ENCODE peak calls at places on chromosomes 5 and 9, in four cellular contexts. S, B, T and R are unnamed samples.

GRCh38 chr5:79318935-79319614 is 83.1 kb downstream of the JMY start:
- DNase-seq in B (no peak), T (no peak), S (no peak), R (no peak)

GRCh38 chr9:98105006-98105405 is 14.0 kb downstream of the TRIM14 start:
- DNase-seq in B (no peak), T (no peak), S (no peak), R (no peak)

GRCh38 chr5:107359033-107359915 is 311.5 kb downstream of the EFNA5 start:
- DNase-seq in B (no peak), S (no peak), T (no peak), R (no peak)

GRCh38 chr5:127492854-127493738 is 24.3 kb upstream of the PRRC1 start:
- DNase-seq in S (no peak), B (peak), T (peak), R (no peak)

GRCh38 chr5:65722575-65723424 is 795 bp downstream of the NLN start:
- DNase-seq in B (no peak), T (peak), S (no peak), R (no peak)

GRCh38 chr5:40656766-40657165 is 22.9 kb upstream of the PTGER4 start:
- DNase-seq in T (no peak), S (no peak), B (no peak), R (no peak)

GRCh38 chr5:107633171-107633901 is 37.4 kb downstream of the EFNA5 start:
- DNase-seq in B (no peak), S (no peak), T (no peak), R (no peak)

GRCh38 chr9:72526901-72527800 is 5.7 kb downstream of the TMC1 start:
- DNase-seq in S (peak), T (peak), B (peak), R (peak)

GRCh38 chr5:61631438-61631941 is 299.4 kb downstream of the ZSWIM6 start:
- DNase-seq in T (peak), B (no peak), S (no peak), R (no peak)

GRCh38 chr5:79552984-79553383 is 39.0 kb upstream of the HOMER1 start:
- DNase-seq in B (no peak), T (no peak), S (no peak), R (no peak)

GRCh38 chr5:76046761-76047160 is 36.4 kb upstream of the SV2C start:
- DNase-seq in T (no peak), B (no peak), S (no peak), R (no peak)

GRCh38 chr5:82159014-82159413 is 119.1 kb downstream of the RPS23 start:
- DNase-seq in B (no peak), T (no peak), S (no peak), R (no peak)

GRCh38 chr5:175520321-175520720 is 42.0 kb downstream of the SFXN1 start:
- DNase-seq in T (no peak), B (no peak), S (no peak), R (no peak)

GRCh38 chr5:59893436-59894227 is at the start of gene PDE4D:
- DNase-seq in B (no peak), S (peak), T (peak), R (peak)

GRCh38 chr5:31664566-31664965 is 25.6 kb downstream of the PDZD2 start:
- DNase-seq in S (no peak), B (peak), T (peak), R (no peak)

GRCh38 chr5:96855041-96855872 is 21.0 kb upstream of the ERAP2 start:
- DNase-seq in T (no peak), S (no peak), B (no peak), R (no peak)

GRCh38 chr9:36976371-36977030 is 57.6 kb downstream of the PAX5 start:
- DNase-seq in B (no peak), T (no peak), S (no peak), R (no peak)

GRCh38 chr9:107108367-107108766 is 174.7 kb upstream of the RAD23B start:
- DNase-seq in S (no peak), T (no peak), B (no peak), R (no peak)

GRCh38 chr5:41883940-41884339 is 13.7 kb upstream of the OXCT1 start:
- DNase-seq in B (no peak), T (no peak), S (no peak), R (no peak)

GRCh38 chr5:129125819-129126218 is 31.3 kb downstream of the ISOC1 start:
- DNase-seq in T (no peak), B (no peak), S (no peak), R (no peak)

GRCh38 chr9:16184964-16185646 is 632.3 kb downstream of the CCDC171 start:
- DNase-seq in S (no peak), B (no peak), T (no peak), R (no peak)

GRCh38 chr5:155886311-155887031 is 440.5 kb upstream of the SGCD start:
- DNase-seq in T (no peak), S (no peak), B (no peak), R (no peak)

GRCh38 chr9:13487936-13488335 is 208.4 kb upstream of the MPDZ start:
- DNase-seq in B (no peak), T (no peak), S (no peak), R (peak)

GRCh38 chr5:65809817-65810531 is 88.0 kb downstream of the NLN start:
- DNase-seq in B (no peak), T (no peak), S (peak), R (peak)

GRCh38 chr5:565782-566445 is 41.7 kb upstream of the SLC9A3 start:
- DNase-seq in T (peak), S (no peak), B (no peak), R (no peak)

GRCh38 chr9:76403352-76403751 is 9.1 kb upstream of the RFK start:
- DNase-seq in S (no peak), T (peak), B (no peak), R (no peak)

GRCh38 chr5:104659497-104659896 is 1096.9 kb upstream of the NUDT12 start:
- DNase-seq in B (no peak), S (no peak), T (no peak), R (no peak)

GRCh38 chr5:124087752-124088151 is 575.8 kb downstream of the CSNK1G3 start:
- DNase-seq in S (no peak), T (peak), B (no peak), R (no peak)

GRCh38 chr5:120106912-120107525 is 357.1 kb upstream of the PRR16 start:
- DNase-seq in S (no peak), T (no peak), B (no peak), R (no peak)

GRCh38 chr5:172630961-172631360 is 10.1 kb upstream of the NEURL1B start:
- DNase-seq in T (no peak), B (no peak), S (no peak), R (no peak)

GRCh38 chr9:110615526-110615925 is 36.0 kb upstream of the SVEP1 start:
- DNase-seq in B (no peak), S (no peak), T (no peak), R (no peak)

GRCh38 chr9:100106616-100107015 is 7.6 kb downstream of the INVS start:
- DNase-seq in S (no peak), T (no peak), B (no peak), R (no peak)

GRCh38 chr9:117555964-117556629 is 141.2 kb upstream of the ASTN2 start:
- DNase-seq in T (peak), B (peak), S (peak), R (peak)

GRCh38 chr5:139061274-139061673 is 136.9 kb downstream of the SIL1 start:
- DNase-seq in S (peak), T (no peak), B (no peak), R (peak)

GRCh38 chr5:33257807-33258491 is 182.8 kb upstream of the TARS1 start:
- DNase-seq in T (no peak), S (no peak), B (no peak), R (no peak)
- TF ChIP-seq POLR2AphosphoS5 in T (no peak), S (no peak), B (no peak), R (no peak)

GRCh38 chr9:126472446-126472845 is 141.3 kb upstream of the LMX1B start:
- DNase-seq in B (no peak), T (no peak), S (no peak), R (no peak)

GRCh38 chr9:126468141-126468825 is 141.7 kb downstream of the MVB12B start:
- DNase-seq in S (no peak), T (no peak), B (no peak), R (no peak)

GRCh38 chr9:126470251-126470993 is 143.3 kb upstream of the LMX1B start:
- DNase-seq in B (no peak), T (no peak), S (no peak), R (no peak)

GRCh38 chr9:126472931-126473330 is 140.8 kb upstream of the LMX1B start:
- DNase-seq in B (no peak), S (no peak), T (no peak), R (no peak)

DNA sequence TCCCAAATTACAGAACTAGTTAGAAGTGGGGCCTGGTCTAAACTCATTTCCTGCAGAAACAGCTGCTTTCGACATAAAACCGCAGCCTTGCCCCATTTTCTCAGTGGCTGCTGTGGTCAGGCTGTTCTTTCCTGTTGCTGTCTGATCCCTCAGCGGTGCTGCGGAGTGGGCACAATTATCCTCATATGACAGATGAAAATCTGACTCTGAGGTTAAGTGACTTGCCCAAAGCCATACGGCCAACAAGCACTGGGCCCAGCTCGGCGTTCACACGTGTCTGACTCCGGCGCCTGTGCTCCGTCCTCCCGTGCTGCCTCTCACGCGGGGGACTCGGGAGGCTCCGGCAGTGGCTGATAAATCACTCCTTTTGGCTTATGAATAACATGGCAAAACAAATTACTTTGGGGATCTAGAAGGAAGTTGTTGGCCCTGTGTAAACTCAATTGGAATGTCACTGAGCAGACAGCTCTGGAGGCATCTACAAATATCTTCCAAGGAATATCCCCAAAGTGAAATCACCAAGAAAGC is 142.6 kb upstream of the LMX1B start:
- DNase-seq in B (no peak), T (no peak), S (peak), R (no peak)
- H3K4me3 ChIP-seq in B (no peak), T (no peak), S (no peak), R (no peak)

GRCh38 chr5:10485142-10485795 is 43.6 kb downstream of the ROPN1L start:
- DNase-seq in B (peak), T (peak), S (peak), R (no peak)
- TF ChIP-seq POLR2AphosphoS5 in B (no peak), T (no peak), S (no peak), R (no peak)

DNA sequence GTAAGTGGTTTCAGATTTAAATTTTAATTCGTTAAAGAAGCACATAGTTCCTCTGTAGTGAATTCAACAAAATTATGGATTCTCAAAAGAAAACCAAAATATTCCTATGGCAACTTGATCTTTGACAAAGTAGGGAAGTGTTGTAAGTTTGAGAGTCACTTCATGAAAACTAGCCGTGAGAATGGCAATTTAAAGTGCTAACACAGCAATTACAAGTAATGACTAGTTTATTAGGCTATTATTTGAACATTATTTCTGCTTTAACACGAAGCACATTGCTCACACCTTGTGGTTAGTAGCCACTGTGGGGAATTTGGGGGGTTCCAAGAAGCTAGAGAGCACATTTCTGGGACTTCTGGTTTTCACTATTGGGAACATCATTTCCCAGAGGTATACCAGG is 478.8 kb upstream of the C9orf72 start:
- DNase-seq in T (no peak), B (no peak), S (no peak), R (no peak)
- H3K4me3 ChIP-seq in T (no peak), B (no peak), S (no peak), R (no peak)

GRCh38 chr9:137411670-137412380 is 11.1 kb downstream of the EXD3 start:
- DNase-seq in S (peak), T (no peak), B (peak), R (peak)
- TF ChIP-seq POLR2AphosphoS5 in S (peak), T (no peak), B (no peak), R (no peak)

DNA sequence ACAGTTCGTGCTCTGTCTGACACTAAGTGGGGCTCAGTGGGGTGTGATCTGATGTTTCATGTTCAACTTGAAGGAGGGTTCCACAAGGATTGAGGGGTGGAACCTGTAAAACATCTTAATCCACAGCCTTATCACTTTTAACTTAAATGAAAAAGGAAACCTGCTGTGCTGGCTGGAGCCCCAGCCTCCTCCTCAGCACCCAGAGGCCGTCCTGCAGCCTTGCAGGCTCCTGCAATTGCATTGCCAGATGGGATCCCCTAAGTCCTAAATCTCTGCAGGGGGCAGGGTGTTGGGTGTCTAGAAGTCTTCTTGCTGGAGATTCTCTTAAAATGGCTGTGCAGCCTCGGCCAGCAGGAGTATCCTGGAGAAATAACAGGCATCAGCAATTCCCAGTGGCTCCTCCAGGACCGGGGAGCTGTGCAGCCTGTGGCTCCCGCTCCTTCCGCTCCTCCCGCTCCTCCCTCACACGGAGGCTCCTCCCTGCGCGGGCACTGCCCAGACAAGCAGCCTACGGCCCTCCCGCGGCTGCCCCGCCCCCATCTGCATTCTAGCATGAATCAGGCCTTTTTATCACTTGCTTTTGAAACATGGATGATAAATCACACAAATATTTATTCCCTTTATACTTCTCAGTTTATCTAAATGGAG is 131.0 kb downstream of the ADAMTS16 start:
- DNase-seq in S (peak), B (no peak), T (peak), R (peak)
- H3K4me3 ChIP-seq in S (peak), B (no peak), T (no peak), R (no peak)

GRCh38 chr9:132820545-132820944 is 57.5 kb downstream of the AK8 start:
- DNase-seq in S (no peak), T (no peak), B (no peak), R (no peak)
- TF ChIP-seq POLR2AphosphoS5 in S (no peak), T (no peak), B (no peak), R (no peak)